ENCODE peak calls at places on chromosome 21, in ten cellular contexts. One of them, this sample, is unnamed.
A peak's percentile ranks its signal among the peaks of the same experiment; 100 is the strongest.

GRCh38 chr21:43957128-43957571 is 55.0 kb upstream of the TRAPPC10 start:
- DNase-seq in body of pancreas: no peak
- DNase-seq in heart left ventricle: no peak
- DNase-seq in transverse colon: no peak
- DNase-seq in suprapubic skin: no peak
- DNase-seq in upper lobe of left lung: peak; percentile 56
- DNase-seq in lower leg skin: no peak
- DNase-seq in tibial nerve: no peak
- DNase-seq in esophagus squamous epithelium: no peak
- DNase-seq in IMR-90: no peak
- DNase-seq in this sample: no peak

GRCh38 chr21:29647353-29647781 is 292.4 kb downstream of the GRIK1 start:
- DNase-seq in body of pancreas: no peak
- DNase-seq in heart left ventricle: no peak
- DNase-seq in transverse colon: no peak
- DNase-seq in suprapubic skin: no peak
- DNase-seq in upper lobe of left lung: no peak
- DNase-seq in lower leg skin: no peak
- DNase-seq in tibial nerve: no peak
- DNase-seq in esophagus squamous epithelium: no peak
- DNase-seq in IMR-90: peak; percentile 97
- DNase-seq in this sample: no peak

GRCh38 chr21:17185685-17186084 is 327.2 kb upstream of the CXADR start:
- DNase-seq in body of pancreas: no peak
- DNase-seq in heart left ventricle: peak; percentile 29
- DNase-seq in transverse colon: no peak
- DNase-seq in suprapubic skin: no peak
- DNase-seq in upper lobe of left lung: no peak
- DNase-seq in lower leg skin: no peak
- DNase-seq in tibial nerve: no peak
- DNase-seq in esophagus squamous epithelium: no peak
- DNase-seq in IMR-90: no peak
- DNase-seq in this sample: no peak

GRCh38 chr21:42032968-42033367 is 22.8 kb upstream of the ZBTB21 start:
- DNase-seq in body of pancreas: no peak
- DNase-seq in heart left ventricle: no peak
- DNase-seq in transverse colon: no peak
- DNase-seq in suprapubic skin: no peak
- DNase-seq in upper lobe of left lung: no peak
- DNase-seq in lower leg skin: no peak
- DNase-seq in tibial nerve: no peak
- DNase-seq in esophagus squamous epithelium: no peak
- DNase-seq in IMR-90: no peak
- DNase-seq in this sample: no peak

GRCh38 chr21:35202431-35202830 is 153.3 kb upstream of the RUNX1 start:
- DNase-seq in body of pancreas: no peak
- DNase-seq in heart left ventricle: no peak
- DNase-seq in transverse colon: no peak
- DNase-seq in suprapubic skin: no peak
- DNase-seq in upper lobe of left lung: no peak
- DNase-seq in lower leg skin: no peak
- DNase-seq in tibial nerve: no peak
- DNase-seq in esophagus squamous epithelium: no peak
- DNase-seq in IMR-90: peak; percentile 71
- DNase-seq in this sample: no peak

GRCh38 chr21:23725576-23725975 is 1881.7 kb downstream of the MRPL39 start:
- DNase-seq in body of pancreas: no peak
- DNase-seq in heart left ventricle: no peak
- DNase-seq in transverse colon: no peak
- DNase-seq in suprapubic skin: no peak
- DNase-seq in upper lobe of left lung: no peak
- DNase-seq in lower leg skin: no peak
- DNase-seq in tibial nerve: no peak
- DNase-seq in esophagus squamous epithelium: no peak
- DNase-seq in IMR-90: no peak
- DNase-seq in this sample: no peak

GRCh38 chr21:15631342-15631741 is 98.4 kb upstream of the USP25 start:
- DNase-seq in body of pancreas: no peak
- DNase-seq in heart left ventricle: no peak
- DNase-seq in transverse colon: no peak
- DNase-seq in suprapubic skin: no peak
- DNase-seq in upper lobe of left lung: no peak
- DNase-seq in lower leg skin: no peak
- DNase-seq in tibial nerve: no peak
- DNase-seq in esophagus squamous epithelium: no peak
- DNase-seq in IMR-90: peak; percentile 71
- DNase-seq in this sample: no peak

GRCh38 chr21:41254090-41254700 is 62.4 kb upstream of the FAM3B start:
- DNase-seq in body of pancreas: no peak
- DNase-seq in heart left ventricle: no peak
- DNase-seq in transverse colon: no peak
- DNase-seq in suprapubic skin: no peak
- DNase-seq in upper lobe of left lung: no peak
- DNase-seq in lower leg skin: no peak
- DNase-seq in tibial nerve: no peak
- DNase-seq in esophagus squamous epithelium: no peak
- DNase-seq in IMR-90: peak; percentile 57
- DNase-seq in this sample: no peak

GRCh38 chr21:45405271-45405818 is 380 bp downstream of the COL18A1 start:
- DNase-seq in body of pancreas: peak; percentile 35
- DNase-seq in heart left ventricle: peak; percentile 67
- DNase-seq in transverse colon: no peak
- DNase-seq in suprapubic skin: no peak
- DNase-seq in upper lobe of left lung: peak; percentile 92
- DNase-seq in lower leg skin: no peak
- DNase-seq in tibial nerve: peak; percentile 31
- DNase-seq in esophagus squamous epithelium: no peak
- DNase-seq in IMR-90: peak; percentile 34
- DNase-seq in this sample: peak; percentile 78

GRCh38 chr21:45407629-45408247 is 2.8 kb downstream of the COL18A1 start:
- DNase-seq in body of pancreas: no peak
- DNase-seq in heart left ventricle: peak; percentile 9
- DNase-seq in transverse colon: no peak
- DNase-seq in suprapubic skin: no peak
- DNase-seq in upper lobe of left lung: no peak
- DNase-seq in lower leg skin: no peak
- DNase-seq in tibial nerve: no peak
- DNase-seq in esophagus squamous epithelium: no peak
- DNase-seq in IMR-90: no peak
- DNase-seq in this sample: no peak

GRCh38 chr21:45405819-45406762 is 1.1 kb downstream of the COL18A1 start:
- DNase-seq in body of pancreas: peak; percentile 40
- DNase-seq in heart left ventricle: peak; percentile 42
- DNase-seq in transverse colon: no peak
- DNase-seq in suprapubic skin: no peak
- DNase-seq in upper lobe of left lung: peak; percentile 87
- DNase-seq in lower leg skin: no peak
- DNase-seq in tibial nerve: no peak
- DNase-seq in esophagus squamous epithelium: no peak
- DNase-seq in IMR-90: peak; percentile 44
- DNase-seq in this sample: no peak

GRCh38 chr21:45408271-45408791 is 3.4 kb downstream of the COL18A1 start:
- DNase-seq in body of pancreas: no peak
- DNase-seq in heart left ventricle: peak; percentile 29
- DNase-seq in transverse colon: no peak
- DNase-seq in suprapubic skin: no peak
- DNase-seq in upper lobe of left lung: no peak
- DNase-seq in lower leg skin: no peak
- DNase-seq in tibial nerve: no peak
- DNase-seq in esophagus squamous epithelium: no peak
- DNase-seq in IMR-90: no peak
- DNase-seq in this sample: peak; percentile 15

GRCh38 chr21:45406801-45407628 is 2.0 kb downstream of the COL18A1 start:
- DNase-seq in body of pancreas: no peak
- DNase-seq in heart left ventricle: peak; percentile 23
- DNase-seq in transverse colon: no peak
- DNase-seq in suprapubic skin: no peak
- DNase-seq in upper lobe of left lung: no peak
- DNase-seq in lower leg skin: no peak
- DNase-seq in tibial nerve: no peak
- DNase-seq in esophagus squamous epithelium: no peak
- DNase-seq in IMR-90: no peak
- DNase-seq in this sample: no peak
- TF ChIP-seq CTCF in body of pancreas: no peak
- TF ChIP-seq CTCF in heart left ventricle: no peak
- TF ChIP-seq CTCF in transverse colon: no peak
- TF ChIP-seq CTCF in suprapubic skin: no peak
- TF ChIP-seq CTCF in upper lobe of left lung: no peak
- TF ChIP-seq CTCF in lower leg skin: no peak
- TF ChIP-seq CTCF in tibial nerve: no peak
- TF ChIP-seq CTCF in esophagus squamous epithelium: no peak
- TF ChIP-seq CTCF in IMR-90: peak; percentile 7
- TF ChIP-seq CTCF in this sample: no peak

DNA sequence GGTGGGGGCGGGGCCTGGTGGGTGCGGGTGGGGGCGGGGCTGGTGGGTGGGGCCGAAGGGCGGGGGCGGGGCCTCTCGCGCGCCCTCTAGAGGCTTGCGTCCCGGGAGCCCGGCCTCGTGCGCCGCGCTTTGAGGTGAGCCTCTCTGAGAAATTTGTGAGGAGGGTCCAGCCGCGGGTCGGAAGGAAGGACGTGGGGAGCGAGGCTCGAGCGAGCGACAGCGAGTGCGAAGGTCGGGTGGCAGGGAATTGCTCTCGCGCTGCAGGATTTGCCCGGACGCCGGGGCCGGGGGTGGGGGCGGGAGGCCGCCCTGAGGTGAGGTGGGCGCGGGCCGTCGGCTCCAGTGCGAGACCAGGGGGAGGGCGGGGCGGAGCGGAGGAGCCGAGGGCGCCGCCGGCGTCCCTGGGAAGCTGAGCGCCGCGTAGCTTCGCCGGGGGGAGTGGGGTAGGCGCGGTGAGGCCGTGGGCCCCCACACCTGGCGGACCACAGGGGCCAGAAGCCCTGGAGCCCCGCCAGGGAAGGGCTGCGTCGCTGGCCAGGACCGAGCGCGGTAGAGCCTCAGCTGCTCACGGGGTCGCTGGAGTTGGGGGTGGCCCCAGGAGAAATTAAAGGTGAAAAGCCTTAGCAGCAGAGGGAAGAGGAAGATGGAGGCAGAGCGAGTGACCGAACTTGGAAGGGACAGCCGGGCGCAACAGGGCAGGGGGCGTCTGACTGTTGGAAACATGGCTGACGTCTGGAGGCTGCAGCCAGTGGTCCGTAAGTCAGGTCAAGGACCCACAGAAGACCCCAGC is 754 bp upstream of the LSS start:
- DNase-seq in body of pancreas: no peak
- DNase-seq in heart left ventricle: no peak
- DNase-seq in transverse colon: no peak
- DNase-seq in suprapubic skin: peak; percentile 85
- DNase-seq in upper lobe of left lung: peak; percentile 92
- DNase-seq in lower leg skin: peak; percentile 54
- DNase-seq in tibial nerve: no peak
- DNase-seq in esophagus squamous epithelium: no peak
- DNase-seq in IMR-90: no peak
- DNase-seq in this sample: no peak
- TF ChIP-seq POLR2A in body of pancreas: no peak
- TF ChIP-seq POLR2A in heart left ventricle: no peak
- TF ChIP-seq POLR2A in transverse colon: no peak
- TF ChIP-seq POLR2A in suprapubic skin: no peak
- TF ChIP-seq POLR2A in upper lobe of left lung: no peak
- TF ChIP-seq POLR2A in lower leg skin: no peak
- TF ChIP-seq POLR2A in tibial nerve: no peak
- TF ChIP-seq POLR2A in esophagus squamous epithelium: no peak
- TF ChIP-seq POLR2A in IMR-90: no peak
- TF ChIP-seq POLR2A in this sample: no peak

DNA sequence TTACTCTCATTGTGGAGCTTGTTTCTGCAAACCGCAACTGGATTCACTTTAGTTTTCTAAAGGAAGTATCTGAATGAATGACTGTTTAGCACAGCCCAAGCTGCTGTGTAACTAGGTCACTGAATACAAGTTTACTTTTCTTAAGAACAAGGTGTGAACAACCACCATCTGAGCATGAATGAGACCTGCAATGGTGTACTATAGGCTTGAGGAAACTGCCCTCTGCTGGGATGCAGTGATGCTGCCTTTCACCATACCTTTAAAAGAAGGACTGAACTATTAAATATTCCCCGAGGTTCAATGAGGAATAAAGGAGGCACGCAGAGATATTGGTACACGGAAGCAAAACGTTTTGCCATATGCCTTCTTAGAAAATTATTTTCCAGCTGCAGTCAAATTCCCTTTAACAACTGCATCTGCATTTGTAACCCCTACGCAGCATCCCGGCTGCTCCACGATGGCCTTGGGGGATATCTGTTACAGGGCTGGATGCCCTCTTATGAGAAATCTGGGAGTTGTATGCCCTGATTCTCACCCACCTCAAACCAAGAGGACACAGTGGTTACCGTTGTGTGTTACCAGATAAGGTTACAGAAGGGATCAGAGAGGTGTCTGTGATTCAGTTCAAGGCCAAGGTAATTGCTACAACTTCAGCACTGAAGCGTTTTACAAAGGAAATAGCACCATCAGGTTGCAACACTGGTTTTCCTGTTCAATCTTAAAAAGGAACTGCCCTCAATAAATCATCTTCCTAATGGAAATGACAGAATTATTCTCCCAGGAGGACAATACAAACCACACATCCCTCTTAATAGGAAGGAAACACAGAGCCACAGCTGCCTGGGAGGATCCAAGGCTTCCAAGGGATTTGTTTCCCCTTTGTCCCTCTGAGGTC is 470.5 kb downstream of the LTN1 start:
- DNase-seq in body of pancreas: no peak
- DNase-seq in heart left ventricle: no peak
- DNase-seq in transverse colon: no peak
- DNase-seq in suprapubic skin: no peak
- DNase-seq in upper lobe of left lung: no peak
- DNase-seq in lower leg skin: no peak
- DNase-seq in tibial nerve: no peak
- DNase-seq in esophagus squamous epithelium: no peak
- DNase-seq in IMR-90: peak; percentile 79
- DNase-seq in this sample: no peak
- TF ChIP-seq CTCF in body of pancreas: peak; percentile 15
- TF ChIP-seq CTCF in heart left ventricle: no peak
- TF ChIP-seq CTCF in transverse colon: no peak
- TF ChIP-seq CTCF in suprapubic skin: no peak
- TF ChIP-seq CTCF in upper lobe of left lung: no peak
- TF ChIP-seq CTCF in lower leg skin: no peak
- TF ChIP-seq CTCF in tibial nerve: peak; percentile 33
- TF ChIP-seq CTCF in esophagus squamous epithelium: peak; percentile 14
- TF ChIP-seq CTCF in IMR-90: peak; percentile 71
- TF ChIP-seq CTCF in this sample: peak; percentile 43

DNA sequence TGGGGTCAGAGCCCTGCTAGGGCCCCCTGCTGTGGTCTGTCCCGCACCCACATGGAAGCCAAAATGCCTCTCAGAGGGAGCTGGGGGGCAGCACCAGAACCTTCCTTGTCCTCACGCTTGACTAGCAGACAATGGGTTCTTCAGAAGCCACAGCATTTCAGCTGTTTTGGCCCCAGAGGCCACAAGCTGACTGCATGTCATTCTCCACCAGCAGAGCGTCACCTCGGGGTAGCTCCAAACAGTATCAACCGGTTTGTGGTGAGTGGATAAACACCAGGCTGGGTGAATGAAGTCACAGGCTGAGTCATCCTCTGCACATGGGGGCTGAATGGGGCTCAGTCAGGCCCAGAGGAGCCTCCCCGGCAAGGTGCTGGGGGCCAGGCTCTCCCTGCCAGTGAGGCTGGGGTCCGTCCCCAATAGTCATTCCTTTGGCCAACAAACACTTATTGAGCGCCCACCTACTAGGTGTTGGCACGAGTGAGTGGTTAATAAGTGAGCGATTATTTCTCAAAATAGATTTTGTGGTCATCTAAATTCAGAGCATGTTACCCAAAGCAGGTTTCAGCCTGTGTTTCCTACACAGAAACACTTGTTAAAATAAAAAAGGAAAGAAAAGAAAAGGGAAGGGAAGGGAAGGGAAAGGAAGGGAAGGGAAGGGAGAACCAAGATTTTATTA is 9.1 kb downstream of the OLIG1 start:
- DNase-seq in body of pancreas: peak; percentile 22
- DNase-seq in heart left ventricle: no peak
- DNase-seq in transverse colon: no peak
- DNase-seq in suprapubic skin: no peak
- DNase-seq in upper lobe of left lung: no peak
- DNase-seq in lower leg skin: no peak
- DNase-seq in tibial nerve: no peak
- DNase-seq in esophagus squamous epithelium: no peak
- DNase-seq in IMR-90: peak; percentile 84
- DNase-seq in this sample: no peak
- TF ChIP-seq POLR2A in body of pancreas: peak; percentile 17
- TF ChIP-seq POLR2A in heart left ventricle: no peak
- TF ChIP-seq POLR2A in transverse colon: no peak
- TF ChIP-seq POLR2A in suprapubic skin: no peak
- TF ChIP-seq POLR2A in upper lobe of left lung: no peak
- TF ChIP-seq POLR2A in lower leg skin: no peak
- TF ChIP-seq POLR2A in tibial nerve: no peak
- TF ChIP-seq POLR2A in esophagus squamous epithelium: no peak
- TF ChIP-seq POLR2A in IMR-90: no peak
- TF ChIP-seq POLR2A in this sample: no peak